ENCODE peak calls at places on chromosomes 6 and 20, in nine cellular contexts. One of them, this sample, is unnamed.

GRCh38 chr6:122130026-122130348 is 269.5 kb upstream of the HSF2 start:
- DNase-seq in LHCN-M2: peak; percentile 8
- DNase-seq in stimulated activated CD8-positive, alpha-beta memory T cell treated with anti-CD3 and anti-CD28 coated beads, Interleukin-15, amount 100 ng/mL, for 4 hours: no peak
- DNase-seq in activated CD4-positive, alpha-beta T cell treated with anti-CD3 and anti-CD28 coated beads, Interleukin-2, amount 10 ng/mL, durations not matched to agents 24 days and 14 days: no peak
- DNase-seq in HuH-7.5: no peak
- DNase-seq in neuronal stem cell: no peak
- DNase-seq in COR-L47: no peak
- DNase-seq in neural progenitor cell: no peak
- DNase-seq in M059J: no peak
- DNase-seq in this sample: no peak

GRCh38 chr6:148885154-148885870 is 138.5 kb downstream of the UST start:
- DNase-seq in LHCN-M2: peak; percentile 55
- DNase-seq in stimulated activated CD8-positive, alpha-beta memory T cell treated with anti-CD3 and anti-CD28 coated beads, Interleukin-15, amount 100 ng/mL, for 4 hours: no peak
- DNase-seq in activated CD4-positive, alpha-beta T cell treated with anti-CD3 and anti-CD28 coated beads, Interleukin-2, amount 10 ng/mL, durations not matched to agents 24 days and 14 days: no peak
- DNase-seq in HuH-7.5: no peak
- DNase-seq in neuronal stem cell: no peak
- DNase-seq in COR-L47: no peak
- DNase-seq in neural progenitor cell: no peak
- DNase-seq in M059J: peak; percentile 80
- DNase-seq in this sample: no peak

GRCh38 chr6:26183581-26184408 is 96.6 kb downstream of the HFE start:
- DNase-seq in LHCN-M2: peak; percentile 61
- DNase-seq in stimulated activated CD8-positive, alpha-beta memory T cell treated with anti-CD3 and anti-CD28 coated beads, Interleukin-15, amount 100 ng/mL, for 4 hours: no peak
- DNase-seq in activated CD4-positive, alpha-beta T cell treated with anti-CD3 and anti-CD28 coated beads, Interleukin-2, amount 10 ng/mL, durations not matched to agents 24 days and 14 days: peak; percentile 92
- DNase-seq in HuH-7.5: no peak
- DNase-seq in neuronal stem cell: peak; percentile 79
- DNase-seq in COR-L47: no peak
- DNase-seq in neural progenitor cell: peak; percentile 76
- DNase-seq in M059J: peak; percentile 56
- DNase-seq in this sample: no peak

GRCh38 chr20:57620274-57620990 is at the start of gene ZBP1:
- DNase-seq in LHCN-M2: no peak
- DNase-seq in stimulated activated CD8-positive, alpha-beta memory T cell treated with anti-CD3 and anti-CD28 coated beads, Interleukin-15, amount 100 ng/mL, for 4 hours: no peak
- DNase-seq in activated CD4-positive, alpha-beta T cell treated with anti-CD3 and anti-CD28 coated beads, Interleukin-2, amount 10 ng/mL, durations not matched to agents 24 days and 14 days: peak; percentile 90
- DNase-seq in HuH-7.5: no peak
- DNase-seq in neuronal stem cell: no peak
- DNase-seq in COR-L47: no peak
- DNase-seq in neural progenitor cell: no peak
- DNase-seq in M059J: peak; percentile 44
- DNase-seq in this sample: no peak

GRCh38 chr6:140043762-140044378 is 669.4 kb upstream of the CITED2 start:
- DNase-seq in LHCN-M2: peak; percentile 62
- DNase-seq in stimulated activated CD8-positive, alpha-beta memory T cell treated with anti-CD3 and anti-CD28 coated beads, Interleukin-15, amount 100 ng/mL, for 4 hours: no peak
- DNase-seq in activated CD4-positive, alpha-beta T cell treated with anti-CD3 and anti-CD28 coated beads, Interleukin-2, amount 10 ng/mL, durations not matched to agents 24 days and 14 days: no peak
- DNase-seq in HuH-7.5: no peak
- DNase-seq in neuronal stem cell: no peak
- DNase-seq in COR-L47: no peak
- DNase-seq in neural progenitor cell: no peak
- DNase-seq in M059J: peak; percentile 81
- DNase-seq in this sample: no peak

GRCh38 chr20:208937-209566 is 18.0 kb upstream of the DEFB129 start:
- DNase-seq in LHCN-M2: peak; percentile 69
- DNase-seq in stimulated activated CD8-positive, alpha-beta memory T cell treated with anti-CD3 and anti-CD28 coated beads, Interleukin-15, amount 100 ng/mL, for 4 hours: no peak
- DNase-seq in activated CD4-positive, alpha-beta T cell treated with anti-CD3 and anti-CD28 coated beads, Interleukin-2, amount 10 ng/mL, durations not matched to agents 24 days and 14 days: peak; percentile 79
- DNase-seq in HuH-7.5: peak; percentile 11
- DNase-seq in neuronal stem cell: no peak
- DNase-seq in COR-L47: peak; percentile 0
- DNase-seq in neural progenitor cell: peak; percentile 53
- DNase-seq in M059J: peak; percentile 76
- DNase-seq in this sample: peak; percentile 52

GRCh38 chr20:57782631-57783041 is 72.8 kb upstream of the PMEPA1 start:
- DNase-seq in LHCN-M2: no peak
- DNase-seq in stimulated activated CD8-positive, alpha-beta memory T cell treated with anti-CD3 and anti-CD28 coated beads, Interleukin-15, amount 100 ng/mL, for 4 hours: no peak
- DNase-seq in activated CD4-positive, alpha-beta T cell treated with anti-CD3 and anti-CD28 coated beads, Interleukin-2, amount 10 ng/mL, durations not matched to agents 24 days and 14 days: no peak
- DNase-seq in HuH-7.5: no peak
- DNase-seq in neuronal stem cell: no peak
- DNase-seq in COR-L47: no peak
- DNase-seq in neural progenitor cell: no peak
- DNase-seq in M059J: no peak
- DNase-seq in this sample: no peak

GRCh38 chr6:12698298-12698697 is 18.3 kb upstream of the PHACTR1 start:
- DNase-seq in LHCN-M2: no peak
- DNase-seq in stimulated activated CD8-positive, alpha-beta memory T cell treated with anti-CD3 and anti-CD28 coated beads, Interleukin-15, amount 100 ng/mL, for 4 hours: no peak
- DNase-seq in activated CD4-positive, alpha-beta T cell treated with anti-CD3 and anti-CD28 coated beads, Interleukin-2, amount 10 ng/mL, durations not matched to agents 24 days and 14 days: no peak
- DNase-seq in HuH-7.5: no peak
- DNase-seq in neuronal stem cell: no peak
- DNase-seq in COR-L47: no peak
- DNase-seq in neural progenitor cell: no peak
- DNase-seq in M059J: no peak
- DNase-seq in this sample: no peak

GRCh38 chr6:133951227-133951626 is 1.8 kb upstream of the TBPL1 start:
- DNase-seq in LHCN-M2: no peak
- DNase-seq in stimulated activated CD8-positive, alpha-beta memory T cell treated with anti-CD3 and anti-CD28 coated beads, Interleukin-15, amount 100 ng/mL, for 4 hours: no peak
- DNase-seq in activated CD4-positive, alpha-beta T cell treated with anti-CD3 and anti-CD28 coated beads, Interleukin-2, amount 10 ng/mL, durations not matched to agents 24 days and 14 days: no peak
- DNase-seq in HuH-7.5: no peak
- DNase-seq in neuronal stem cell: no peak
- DNase-seq in COR-L47: no peak
- DNase-seq in neural progenitor cell: no peak
- DNase-seq in M059J: no peak
- DNase-seq in this sample: no peak

GRCh38 chr6:42428326-42429041 is 23.2 kb downstream of the TRERF1 start:
- DNase-seq in LHCN-M2: no peak
- DNase-seq in stimulated activated CD8-positive, alpha-beta memory T cell treated with anti-CD3 and anti-CD28 coated beads, Interleukin-15, amount 100 ng/mL, for 4 hours: no peak
- DNase-seq in activated CD4-positive, alpha-beta T cell treated with anti-CD3 and anti-CD28 coated beads, Interleukin-2, amount 10 ng/mL, durations not matched to agents 24 days and 14 days: no peak
- DNase-seq in HuH-7.5: no peak
- DNase-seq in neuronal stem cell: no peak
- DNase-seq in COR-L47: no peak
- DNase-seq in neural progenitor cell: peak; percentile 27
- DNase-seq in M059J: peak; percentile 54
- DNase-seq in this sample: no peak

GRCh38 chr20:60481051-60481741 is 523.0 kb downstream of the CDH26 start:
- DNase-seq in LHCN-M2: no peak
- DNase-seq in stimulated activated CD8-positive, alpha-beta memory T cell treated with anti-CD3 and anti-CD28 coated beads, Interleukin-15, amount 100 ng/mL, for 4 hours: no peak
- DNase-seq in activated CD4-positive, alpha-beta T cell treated with anti-CD3 and anti-CD28 coated beads, Interleukin-2, amount 10 ng/mL, durations not matched to agents 24 days and 14 days: no peak
- DNase-seq in HuH-7.5: no peak
- DNase-seq in neuronal stem cell: no peak
- DNase-seq in COR-L47: no peak
- DNase-seq in neural progenitor cell: no peak
- DNase-seq in M059J: no peak
- DNase-seq in this sample: no peak